ENCODE peak calls at places on chromosome 15, in six cellular contexts. F is PC-9; X is tibial artery; N is PC-3; U is left ventricle myocardium inferior; L is CD8-positive, alpha-beta T cell. P is an unnamed sample.

GRCh38 chr15:75403892-75404291 is 35.5 kb upstream of the MAN2C1 start:
- DNase-seq in F (no peak), X (no peak), N (no peak), U (no peak), L (no peak), P (no peak)

GRCh38 chr15:26126070-26126469 is 262.9 kb upstream of the ATP10A start:
- DNase-seq in F (no peak), X (no peak), N (no peak), U (peak; percentile 30), L (no peak), P (no peak)

GRCh38 chr15:47212222-47213010 is 504.9 kb upstream of the SEMA6D start:
- DNase-seq in F (no peak), X (no peak), N (no peak), U (no peak), L (no peak), P (no peak)

GRCh38 chr15:70504305-70504951 is 258.9 kb downstream of the UACA start:
- DNase-seq in F (peak; percentile 72), X (peak; percentile 83), N (peak; percentile 65), U (peak; percentile 62), L (no peak), P (no peak)

GRCh38 chr15:93210995-93211394 is 122.0 kb upstream of the RGMA start:
- DNase-seq in F (no peak), X (no peak), N (no peak), U (no peak), L (no peak), P (no peak)

GRCh38 chr15:101115318-101115886 is 136.4 kb downstream of the CHSY1 start:
- DNase-seq in F (no peak), X (peak; percentile 33), N (no peak), U (no peak), L (no peak), P (no peak)

GRCh38 chr15:81133782-81134461 is at the start of gene CFAP161:
- DNase-seq in F (no peak), X (no peak), N (no peak), U (peak; percentile 82), L (no peak), P (peak; percentile 55)

GRCh38 chr15:29440541-29440940 is 170.9 kb upstream of the NSMCE3 start:
- DNase-seq in F (no peak), X (no peak), N (no peak), U (no peak), L (no peak), P (no peak)

GRCh38 chr15:38389924-38390542 is 63.9 kb upstream of the FAM98B start:
- DNase-seq in F (peak; percentile 51), X (peak; percentile 77), N (peak; percentile 81), U (peak; percentile 42), L (peak; percentile 70), P (peak; percentile 60)

GRCh38 chr15:68781766-68782588 is 38.7 kb downstream of the ANP32A start:
- DNase-seq in F (no peak), X (peak; percentile 75), N (no peak), U (peak; percentile 72), L (peak; percentile 66), P (peak; percentile 23)

GRCh38 chr15:71687902-71688508 is 122.3 kb upstream of the NR2E3 start:
- DNase-seq in F (no peak), X (no peak), N (no peak), U (no peak), L (no peak), P (no peak)

GRCh38 chr15:69723404-69724097 is 270.9 kb downstream of the RPLP1 start:
- DNase-seq in F (no peak), X (no peak), N (no peak), U (peak; percentile 25), L (no peak), P (no peak)

GRCh38 chr15:47762621-47763020 is 45.3 kb downstream of the SEMA6D start:
- DNase-seq in F (no peak), X (no peak), N (no peak), U (no peak), L (no peak), P (no peak)

GRCh38 chr15:56868251-56868650 is 50.2 kb upstream of the TCF12 start:
- DNase-seq in F (no peak), X (no peak), N (no peak), U (no peak), L (no peak), P (no peak)

GRCh38 chr15:74724570-74725240 is 623 bp downstream of the CYP1A1 start:
- DNase-seq in F (no peak), X (no peak), N (no peak), U (no peak), L (no peak), P (no peak)

GRCh38 chr15:85406916-85407315 is 26.5 kb downstream of the AKAP13 start:
- DNase-seq in F (no peak), X (no peak), N (no peak), U (no peak), L (no peak), P (no peak)

GRCh38 chr15:78492841-78493240 is 14.5 kb upstream of the HYKK start:
- DNase-seq in F (no peak), X (no peak), N (no peak), U (no peak), L (no peak), P (no peak)

GRCh38 chr15:51966192-51966591 is 5.4 kb downstream of the LEO1 start:
- DNase-seq in F (no peak), X (no peak), N (no peak), U (no peak), L (no peak), P (no peak)

GRCh38 chr15:92205255-92205739 is 188.4 kb upstream of the ST8SIA2 start:
- DNase-seq in F (no peak), X (no peak), N (no peak), U (peak; percentile 13), L (no peak), P (no peak)

GRCh38 chr15:70852501-70853269 is 1.3 kb downstream of the LARP6 start:
- DNase-seq in F (no peak), X (no peak), N (peak; percentile 88), U (no peak), L (no peak), P (no peak)

GRCh38 chr15:62999178-62999577 is 43.4 kb upstream of the TPM1 start:
- DNase-seq in F (no peak), X (no peak), N (no peak), U (no peak), L (no peak), P (no peak)

GRCh38 chr15:62997441-62997840 is 45.1 kb upstream of the TPM1 start:
- DNase-seq in F (no peak), X (no peak), N (no peak), U (no peak), L (no peak), P (no peak)

GRCh38 chr15:63000706-63001105 is 41.8 kb upstream of the TPM1 start:
- DNase-seq in F (no peak), X (no peak), N (no peak), U (no peak), L (no peak), P (no peak)

GRCh38 chr15:62998262-62998909 is 44.2 kb upstream of the TPM1 start:
- DNase-seq in F (no peak), X (no peak), N (no peak), U (no peak), L (no peak), P (no peak)

DNA sequence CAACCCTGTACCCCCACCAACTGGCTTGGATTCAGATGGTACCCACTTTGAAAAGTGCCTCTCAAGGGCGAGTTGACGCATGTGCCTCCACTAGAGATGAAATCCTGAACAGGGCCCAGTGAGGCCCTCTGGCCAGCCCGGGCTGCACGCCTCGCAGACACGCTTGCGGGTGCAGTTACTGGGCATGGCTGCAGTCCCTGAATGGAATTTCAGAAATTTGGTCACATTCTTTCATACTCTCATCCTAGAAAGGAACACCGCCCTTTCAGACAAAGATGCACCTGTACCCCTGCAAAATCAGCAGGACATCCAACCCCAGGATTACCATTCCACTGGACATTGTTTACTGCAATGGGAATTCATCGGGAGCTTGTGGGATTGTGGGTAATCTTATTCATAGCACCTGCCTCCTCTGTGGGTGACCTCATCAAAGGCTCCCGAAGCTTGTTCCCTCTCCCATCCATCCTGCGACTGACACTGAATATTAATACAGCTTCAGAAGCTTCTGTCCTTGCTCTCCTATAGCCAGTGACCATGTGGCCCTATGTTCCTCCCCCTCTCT is 42.5 kb upstream of the TPM1 start:
- DNase-seq in F (no peak), X (no peak), N (no peak), U (peak; percentile 24), L (no peak), P (no peak)
- H3K4me1 ChIP-seq in F (peaks cover 54% of the 10 kb centered on the region), X (peaks cover 6% of the 10 kb centered on the region), N (peaks cover 20% of the 10 kb centered on the region), U (peaks cover 31% of the 10 kb centered on the region), L (no peaks in the 10 kb centered on the region), P (no peaks in the 10 kb centered on the region)

GRCh38 chr15:96692826-96693225 is 362.3 kb downstream of the NR2F2 start:
- DNase-seq in F (no peak), X (no peak), N (no peak), U (no peak), L (no peak), P (no peak)

GRCh38 chr15:96687388-96688107 is 357.0 kb downstream of the NR2F2 start:
- DNase-seq in F (no peak), X (no peak), N (no peak), U (no peak), L (no peak), P (no peak)

GRCh38 chr15:96695426-96695825 is 364.9 kb downstream of the NR2F2 start:
- DNase-seq in F (no peak), X (no peak), N (no peak), U (no peak), L (no peak), P (no peak)

GRCh38 chr15:96693990-96694517 is 363.6 kb downstream of the NR2F2 start:
- DNase-seq in F (no peak), X (no peak), N (peak; percentile 34), U (no peak), L (no peak), P (no peak)

DNA sequence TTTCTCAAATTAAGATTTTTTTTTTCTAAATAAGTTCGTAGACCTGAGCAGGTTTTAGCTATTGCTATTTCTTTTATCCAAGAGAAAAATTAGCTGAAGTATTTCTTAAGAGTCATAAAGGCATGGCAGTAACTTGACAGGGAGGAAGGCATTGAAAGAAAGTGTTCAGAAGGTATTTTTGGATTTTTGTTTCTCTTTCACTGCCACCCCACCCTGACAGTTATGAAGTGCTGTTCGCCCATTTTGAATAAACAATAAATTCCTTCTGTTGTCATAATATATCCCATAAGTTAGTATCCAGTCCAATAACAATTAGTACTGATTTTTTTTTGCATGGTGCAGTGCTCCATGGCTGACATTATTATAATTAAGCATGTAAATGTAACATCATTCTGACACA is 363.0 kb downstream of the NR2F2 start:
- DNase-seq in F (no peak), X (no peak), N (no peak), U (no peak), L (no peak), P (no peak)
- H3K4me1 ChIP-seq in F (no peaks in the 10 kb centered on the region), X (no peaks in the 10 kb centered on the region), N (no peaks in the 10 kb centered on the region), U (no peaks in the 10 kb centered on the region), L (no peaks in the 10 kb centered on the region), P (no peaks in the 10 kb centered on the region)

DNA sequence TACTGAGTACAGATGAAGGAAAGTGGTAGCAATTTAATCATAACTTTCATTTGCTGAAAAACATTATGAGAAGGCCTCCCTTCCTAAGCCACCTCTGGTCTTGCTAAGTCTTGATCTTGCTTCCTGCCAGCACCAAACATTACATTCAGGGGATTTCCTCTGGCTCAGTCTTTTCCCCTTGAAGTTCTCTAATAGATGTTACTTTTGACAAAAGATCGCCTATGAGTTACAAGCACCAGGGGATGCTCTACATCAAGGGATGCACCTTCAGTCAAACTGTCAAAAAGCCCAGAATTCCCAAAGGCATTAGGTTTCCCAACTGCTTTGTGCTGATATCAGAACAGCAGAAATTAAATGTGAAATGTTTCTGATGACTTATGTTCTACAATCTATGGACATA is 47.3 kb downstream of the AQP9 start:
- DNase-seq in F (no peak), X (no peak), N (no peak), U (no peak), L (no peak), P (no peak)
- H3K4me1 ChIP-seq in F (no peaks in the 10 kb centered on the region), X (no peaks in the 10 kb centered on the region), N (peaks cover 5% of the 10 kb centered on the region), U (no peaks in the 10 kb centered on the region), L (no peaks in the 10 kb centered on the region), P (no peaks in the 10 kb centered on the region)

GRCh38 chr15:95425859-95426258 is 904.6 kb upstream of the NR2F2 start:
- DNase-seq in F (no peak), X (no peak), N (no peak), U (no peak), L (no peak), P (no peak)
- H3K4me1 ChIP-seq in F (no peaks in the 10 kb centered on the region), X (no peaks in the 10 kb centered on the region), N (no peaks in the 10 kb centered on the region), U (no peaks in the 10 kb centered on the region), L (no peaks in the 10 kb centered on the region), P (no peaks in the 10 kb centered on the region)

P was measured in upper lobe of left lung.